ENCODE peak calls at places on chromosomes 2 and 18, in ten cellular contexts. One of them, this sample, is unnamed.

GRCh38 chr2:70632966-70633365 is 79.3 kb upstream of the TGFA start:
- DNase-seq in prostate gland: no peak
- DNase-seq in tibial artery: no peak
- DNase-seq in cardiac muscle cell: no peak
- DNase-seq in hepatocyte: no peak
- DNase-seq in astrocyte: no peak
- DNase-seq in fibroblast of lung: no peak
- DNase-seq in HL-60: no peak
- DNase-seq in left ventricle myocardium inferior: no peak
- DNase-seq in GM23338: no peak
- DNase-seq in this sample: no peak

GRCh38 chr18:159933-160332 is 1.6 kb downstream of the USP14 start:
- DNase-seq in prostate gland: no peak
- DNase-seq in tibial artery: no peak
- DNase-seq in cardiac muscle cell: no peak
- DNase-seq in hepatocyte: no peak
- DNase-seq in astrocyte: no peak
- DNase-seq in fibroblast of lung: no peak
- DNase-seq in HL-60: no peak
- DNase-seq in left ventricle myocardium inferior: no peak
- DNase-seq in GM23338: no peak
- DNase-seq in this sample: no peak

GRCh38 chr2:86371482-86372002 is 34.1 kb upstream of the REEP1 start:
- DNase-seq in prostate gland: no peak
- DNase-seq in tibial artery: no peak
- DNase-seq in cardiac muscle cell: no peak
- DNase-seq in hepatocyte: no peak
- DNase-seq in astrocyte: no peak
- DNase-seq in fibroblast of lung: no peak
- DNase-seq in HL-60: no peak
- DNase-seq in left ventricle myocardium inferior: no peak
- DNase-seq in GM23338: no peak
- DNase-seq in this sample: no peak

GRCh38 chr2:21165350-21165749 is 41.6 kb downstream of the TDRD15 start:
- DNase-seq in prostate gland: no peak
- DNase-seq in tibial artery: no peak
- DNase-seq in cardiac muscle cell: peak
- DNase-seq in hepatocyte: no peak
- DNase-seq in astrocyte: no peak
- DNase-seq in fibroblast of lung: no peak
- DNase-seq in HL-60: no peak
- DNase-seq in left ventricle myocardium inferior: no peak
- DNase-seq in GM23338: no peak
- DNase-seq in this sample: no peak

GRCh38 chr2:207291287-207292249 is 125.8 kb upstream of the KLF7 start:
- DNase-seq in prostate gland: no peak
- DNase-seq in tibial artery: no peak
- DNase-seq in cardiac muscle cell: no peak
- DNase-seq in hepatocyte: no peak
- DNase-seq in astrocyte: no peak
- DNase-seq in fibroblast of lung: no peak
- DNase-seq in HL-60: no peak
- DNase-seq in left ventricle myocardium inferior: no peak
- DNase-seq in GM23338: no peak
- DNase-seq in this sample: no peak

GRCh38 chr18:41461058-41461560 is 493.9 kb upstream of the PIK3C3 start:
- DNase-seq in prostate gland: no peak
- DNase-seq in tibial artery: no peak
- DNase-seq in cardiac muscle cell: no peak
- DNase-seq in hepatocyte: no peak
- DNase-seq in astrocyte: no peak
- DNase-seq in fibroblast of lung: no peak
- DNase-seq in HL-60: no peak
- DNase-seq in left ventricle myocardium inferior: no peak
- DNase-seq in GM23338: no peak
- DNase-seq in this sample: no peak

GRCh38 chr2:215311625-215312394 is at the start of gene ATIC:
- DNase-seq in prostate gland: peak
- DNase-seq in tibial artery: peak
- DNase-seq in cardiac muscle cell: peak
- DNase-seq in hepatocyte: peak
- DNase-seq in astrocyte: peak
- DNase-seq in fibroblast of lung: peak
- DNase-seq in HL-60: peak
- DNase-seq in left ventricle myocardium inferior: peak
- DNase-seq in GM23338: peak
- DNase-seq in this sample: peak

GRCh38 chr2:4258563-4258962 is 555.2 kb downstream of the DCDC2C start:
- DNase-seq in prostate gland: peak
- DNase-seq in tibial artery: no peak
- DNase-seq in cardiac muscle cell: no peak
- DNase-seq in hepatocyte: peak
- DNase-seq in astrocyte: no peak
- DNase-seq in fibroblast of lung: no peak
- DNase-seq in HL-60: no peak
- DNase-seq in left ventricle myocardium inferior: no peak
- DNase-seq in GM23338: no peak
- DNase-seq in this sample: no peak

GRCh38 chr2:71697106-71698010 is 244.0 kb downstream of the DYSF start:
- DNase-seq in prostate gland: no peak
- DNase-seq in tibial artery: peak
- DNase-seq in cardiac muscle cell: no peak
- DNase-seq in hepatocyte: no peak
- DNase-seq in astrocyte: no peak
- DNase-seq in fibroblast of lung: no peak
- DNase-seq in HL-60: no peak
- DNase-seq in left ventricle myocardium inferior: no peak
- DNase-seq in GM23338: no peak
- DNase-seq in this sample: peak

GRCh38 chr2:241111443-241111810 is 9.3 kb upstream of the MTERF4 start:
- DNase-seq in prostate gland: no peak
- DNase-seq in tibial artery: peak
- DNase-seq in cardiac muscle cell: no peak
- DNase-seq in hepatocyte: no peak
- DNase-seq in astrocyte: no peak
- DNase-seq in fibroblast of lung: no peak
- DNase-seq in HL-60: no peak
- DNase-seq in left ventricle myocardium inferior: no peak
- DNase-seq in GM23338: no peak
- DNase-seq in this sample: no peak

GRCh38 chr2:109125595-109126500 is 3.2 kb upstream of the SH3RF3 start:
- DNase-seq in prostate gland: no peak
- DNase-seq in tibial artery: no peak
- DNase-seq in cardiac muscle cell: peak
- DNase-seq in hepatocyte: no peak
- DNase-seq in astrocyte: peak
- DNase-seq in fibroblast of lung: peak
- DNase-seq in HL-60: no peak
- DNase-seq in left ventricle myocardium inferior: no peak
- DNase-seq in GM23338: no peak
- DNase-seq in this sample: no peak

GRCh38 chr2:156343940-156344301 is 11.4 kb upstream of the NR4A2 start:
- DNase-seq in prostate gland: no peak
- DNase-seq in tibial artery: no peak
- DNase-seq in cardiac muscle cell: no peak
- DNase-seq in hepatocyte: no peak
- DNase-seq in astrocyte: peak
- DNase-seq in fibroblast of lung: peak
- DNase-seq in HL-60: no peak
- DNase-seq in left ventricle myocardium inferior: no peak
- DNase-seq in GM23338: no peak
- DNase-seq in this sample: no peak

GRCh38 chr2:12050381-12050780 is 303.9 kb downstream of the LPIN1 start:
- DNase-seq in prostate gland: no peak
- DNase-seq in tibial artery: no peak
- DNase-seq in cardiac muscle cell: peak
- DNase-seq in hepatocyte: peak
- DNase-seq in astrocyte: peak
- DNase-seq in fibroblast of lung: peak
- DNase-seq in HL-60: peak
- DNase-seq in left ventricle myocardium inferior: no peak
- DNase-seq in GM23338: no peak
- DNase-seq in this sample: no peak

DNA sequence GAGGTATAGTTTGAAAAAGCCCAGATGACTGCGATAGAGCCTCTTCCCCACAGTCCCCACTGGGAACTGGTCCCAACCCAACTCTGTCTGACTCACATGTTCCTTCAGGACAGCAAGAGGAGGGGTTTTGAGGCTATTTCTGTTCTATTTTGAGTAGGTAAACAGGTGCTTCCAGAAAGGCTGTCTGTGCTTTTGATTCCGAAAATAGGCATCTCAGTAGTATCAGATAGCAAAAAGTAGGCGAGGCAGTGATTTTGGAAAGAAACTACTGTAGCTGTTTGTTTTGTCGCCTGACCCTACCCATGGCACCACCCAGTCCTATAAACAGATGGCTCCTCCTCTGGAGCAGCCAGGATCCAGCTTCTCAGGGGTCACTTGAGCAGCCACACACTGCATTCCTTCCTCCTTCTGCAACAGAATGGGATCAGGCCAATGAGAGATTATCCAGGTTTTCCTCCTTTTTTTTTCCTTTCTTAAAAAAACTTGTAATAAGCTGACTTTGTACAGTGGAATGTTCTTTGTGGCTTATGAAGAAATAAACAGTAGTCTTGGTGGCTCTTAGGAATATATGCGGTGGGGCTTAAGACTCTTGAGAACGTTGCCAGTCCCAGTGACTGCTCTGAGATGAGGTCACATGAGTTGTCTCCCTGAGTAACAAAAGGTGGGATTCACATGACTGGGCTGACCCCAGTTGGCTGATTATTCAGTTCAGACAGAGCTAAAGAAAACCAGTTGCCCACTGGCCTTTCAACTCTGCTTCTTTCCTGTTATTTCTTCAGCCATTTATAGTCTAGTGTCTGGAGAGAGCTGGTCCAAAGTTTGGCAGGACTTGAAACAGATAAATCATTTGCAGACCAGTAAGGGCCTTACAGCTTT is 98.6 kb downstream of the KCNS3 start:
- DNase-seq in prostate gland: no peak
- DNase-seq in tibial artery: peak
- DNase-seq in cardiac muscle cell: peak
- DNase-seq in hepatocyte: peak
- DNase-seq in astrocyte: peak
- DNase-seq in fibroblast of lung: peak
- DNase-seq in HL-60: no peak
- DNase-seq in left ventricle myocardium inferior: peak
- DNase-seq in GM23338: no peak
- DNase-seq in this sample: no peak
- H3K27ac ChIP-seq in prostate gland: no peak
- H3K27ac ChIP-seq in tibial artery: peak
- H3K27ac ChIP-seq in cardiac muscle cell: no peak
- H3K27ac ChIP-seq in hepatocyte: no peak
- H3K27ac ChIP-seq in astrocyte: peak
- H3K27ac ChIP-seq in fibroblast of lung: peak
- H3K27ac ChIP-seq in HL-60: no peak
- H3K27ac ChIP-seq in left ventricle myocardium inferior: peak
- H3K27ac ChIP-seq in GM23338: no peak
- H3K27ac ChIP-seq in this sample: no peak

DNA sequence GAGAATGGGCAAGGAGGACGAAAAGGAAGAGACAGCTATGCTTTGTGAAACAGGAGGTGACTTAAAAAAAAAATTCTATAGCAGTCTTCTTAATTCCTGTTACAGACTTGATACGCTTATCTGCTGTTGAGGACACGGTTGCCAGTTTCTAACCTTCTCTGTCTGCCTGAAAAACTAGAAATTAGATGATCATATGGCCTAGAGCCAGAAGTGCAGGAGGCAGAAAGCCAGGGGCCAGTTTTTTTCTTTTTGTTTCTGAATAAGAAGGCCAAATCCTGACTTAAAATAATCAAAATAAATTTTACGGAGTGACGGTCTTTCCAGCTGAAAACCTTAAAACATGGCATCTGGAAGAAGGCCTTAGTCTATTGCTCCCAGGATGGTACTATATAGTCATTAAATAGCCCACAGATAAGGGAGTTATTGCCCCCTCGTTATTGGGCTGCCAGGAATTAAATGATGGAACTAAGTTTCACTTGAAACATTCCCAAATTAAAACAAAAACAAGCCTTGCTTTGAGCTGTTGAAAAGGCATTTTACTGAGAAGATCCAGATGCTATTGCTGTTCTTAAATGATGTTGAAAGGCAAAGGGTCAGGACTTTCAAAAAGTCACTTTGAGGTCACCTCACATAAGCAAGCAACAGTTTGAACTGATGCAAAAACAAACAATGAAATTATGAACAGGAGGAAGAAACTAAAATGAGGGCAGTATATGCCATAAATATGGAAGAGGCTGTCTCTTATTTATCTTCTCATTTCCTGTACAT is 1.9 kb upstream of the AMMECR1L start:
- DNase-seq in prostate gland: no peak
- DNase-seq in tibial artery: no peak
- DNase-seq in cardiac muscle cell: peak
- DNase-seq in hepatocyte: no peak
- DNase-seq in astrocyte: no peak
- DNase-seq in fibroblast of lung: peak
- DNase-seq in HL-60: no peak
- DNase-seq in left ventricle myocardium inferior: no peak
- DNase-seq in GM23338: no peak
- DNase-seq in this sample: no peak
- H3K4me3 ChIP-seq in prostate gland: peak
- H3K4me3 ChIP-seq in tibial artery: peak
- H3K4me3 ChIP-seq in cardiac muscle cell: peak
- H3K4me3 ChIP-seq in hepatocyte: peak
- H3K4me3 ChIP-seq in astrocyte: peak
- H3K4me3 ChIP-seq in fibroblast of lung: peak
- H3K4me3 ChIP-seq in HL-60: peak
- H3K4me3 ChIP-seq in left ventricle myocardium inferior: peak
- H3K4me3 ChIP-seq in GM23338: peak
- H3K4me3 ChIP-seq in this sample: peak

GRCh38 chr2:8628179-8628869 is 53.5 kb upstream of the ID2 start:
- DNase-seq in prostate gland: no peak
- DNase-seq in tibial artery: no peak
- DNase-seq in cardiac muscle cell: no peak
- DNase-seq in hepatocyte: peak
- DNase-seq in astrocyte: no peak
- DNase-seq in fibroblast of lung: peak
- DNase-seq in HL-60: no peak
- DNase-seq in left ventricle myocardium inferior: no peak
- DNase-seq in GM23338: peak
- DNase-seq in this sample: no peak
- TF ChIP-seq CTCF in prostate gland: no peak
- TF ChIP-seq CTCF in tibial artery: no peak
- TF ChIP-seq CTCF in cardiac muscle cell: no peak
- TF ChIP-seq CTCF in hepatocyte: peak
- TF ChIP-seq CTCF in astrocyte: no peak
- TF ChIP-seq CTCF in fibroblast of lung: no peak
- TF ChIP-seq CTCF in HL-60: no peak
- TF ChIP-seq CTCF in left ventricle myocardium inferior: no peak
- TF ChIP-seq CTCF in GM23338: peak
- TF ChIP-seq CTCF in this sample: no peak

DNA sequence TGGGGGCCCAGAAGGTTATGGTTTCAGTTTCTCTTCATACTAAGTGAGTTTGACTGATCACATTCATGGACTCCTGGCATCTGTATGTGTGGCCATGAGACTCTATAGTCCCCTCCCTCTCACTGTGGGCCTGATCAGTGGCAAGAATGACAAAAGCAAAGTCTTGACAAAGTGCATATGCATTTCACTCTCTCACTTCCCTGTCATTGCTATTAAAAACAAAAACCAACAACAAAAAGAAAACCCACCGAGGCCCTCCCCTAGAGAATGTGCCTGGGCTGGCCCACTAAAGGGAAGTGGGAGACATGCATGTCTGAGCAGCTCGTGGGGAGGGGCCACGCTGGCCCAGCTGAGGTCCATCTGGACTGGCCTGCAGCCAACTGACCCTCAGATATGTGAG is 600.1 kb upstream of the RAB6C start:
- DNase-seq in prostate gland: no peak
- DNase-seq in tibial artery: no peak
- DNase-seq in cardiac muscle cell: no peak
- DNase-seq in hepatocyte: no peak
- DNase-seq in astrocyte: no peak
- DNase-seq in fibroblast of lung: no peak
- DNase-seq in HL-60: no peak
- DNase-seq in left ventricle myocardium inferior: no peak
- DNase-seq in GM23338: no peak
- DNase-seq in this sample: no peak
- H3K27ac ChIP-seq in prostate gland: no peak
- H3K27ac ChIP-seq in tibial artery: no peak
- H3K27ac ChIP-seq in cardiac muscle cell: no peak
- H3K27ac ChIP-seq in hepatocyte: no peak
- H3K27ac ChIP-seq in astrocyte: no peak
- H3K27ac ChIP-seq in fibroblast of lung: no peak
- H3K27ac ChIP-seq in HL-60: no peak
- H3K27ac ChIP-seq in left ventricle myocardium inferior: no peak
- H3K27ac ChIP-seq in GM23338: no peak
- H3K27ac ChIP-seq in this sample: no peak

This sample was measured in WERI-Rb-1.